ENCODE peak calls at places on chromosomes 13 and 19, in five cellular contexts. E is dorsolateral prefrontal cortex; T is activated CD8-positive, alpha-beta memory T cell treated with anti-CD3 and anti-CD28 coated beads for 4 hours; P is stimulated activated CD8-positive, alpha-beta memory T cell treated with anti-CD3 and anti-CD28 coated beads, Interleukin-4, amount 100 ng/mL, for 48 hours; Z is NCI-H2081. U is an unnamed sample.

GRCh38 chr19:58395220-58395978 is at the start of gene RNF225:
- DNase-seq in P (peak), Z (no peak), T (no peak), E (no peak), U (no peak)

GRCh38 chr19:44903602-44904425 is 1.8 kb upstream of the APOE start:
- DNase-seq in Z (peak), T (peak), P (peak), E (peak), U (no peak)

GRCh38 chr13:30907167-30907761 is 1.2 kb downstream of the MEDAG start:
- DNase-seq in P (no peak), Z (no peak), E (no peak), T (no peak), U (no peak)

GRCh38 chr19:31529121-31529520 is 179.9 kb upstream of the TSHZ3 start:
- DNase-seq in P (no peak), E (no peak), T (no peak), Z (no peak), U (no peak)

GRCh38 chr13:99197257-99197651 is 3.4 kb upstream of the UBAC2 start:
- DNase-seq in E (no peak), T (no peak), Z (peak), P (no peak), U (no peak)

GRCh38 chr13:78147905-78148304 is 229.3 kb upstream of the EDNRB start:
- DNase-seq in P (no peak), E (no peak), Z (no peak), T (no peak), U (no peak)

GRCh38 chr13:43339843-43340550 is 316.6 kb downstream of the DNAJC15 start:
- DNase-seq in P (no peak), Z (no peak), E (no peak), T (no peak), U (no peak)

GRCh38 chr19:17841371-17841809 is 6.4 kb downstream of the JAK3 start:
- DNase-seq in P (no peak), E (no peak), Z (no peak), T (no peak), U (no peak)

GRCh38 chr13:43080199-43080598 is 56.8 kb downstream of the DNAJC15 start:
- DNase-seq in P (no peak), T (no peak), E (no peak), Z (no peak), U (no peak)

GRCh38 chr13:33123066-33123940 is 107.1 kb downstream of the KL start:
- DNase-seq in E (no peak), Z (peak), T (no peak), P (no peak), U (peak)

GRCh38 chr13:95404141-95404882 is 103.1 kb upstream of the ABCC4 start:
- DNase-seq in T (peak), Z (peak), E (peak), P (peak), U (peak)

GRCh38 chr19:38049105-38049649 is 142.2 kb downstream of the SIPA1L3 start:
- DNase-seq in T (peak), E (no peak), P (peak), Z (no peak), U (no peak)

GRCh38 chr19:10120538-10121198 is 969 bp upstream of the EIF3G start:
- DNase-seq in Z (no peak), T (no peak), E (no peak), P (no peak), U (no peak)

GRCh38 chr19:43467730-43468129 is 2.3 kb upstream of the LYPD3 start:
- DNase-seq in E (no peak), Z (no peak), P (no peak), T (no peak), U (no peak)

GRCh38 chr19:1267441-1268391 is 1.4 kb upstream of the CIRBP start:
- DNase-seq in P (peak), T (no peak), Z (peak), E (no peak), U (peak)

GRCh38 chr19:16002380-16002779 is 53.6 kb downstream of the OR10H4 start:
- DNase-seq in P (no peak), T (no peak), E (no peak), Z (no peak), U (no peak)

GRCh38 chr13:44211753-44212152 is 161.9 kb upstream of the SERP2 start:
- DNase-seq in Z (peak), E (no peak), T (no peak), P (no peak), U (no peak)

GRCh38 chr13:96836733-96837132 is 157.5 kb downstream of the OXGR1 start:
- DNase-seq in T (no peak), E (no peak), P (no peak), Z (no peak), U (no peak)

GRCh38 chr13:33015791-33016323 is 366 bp upstream of the KL start:
- DNase-seq in T (no peak), P (peak), E (no peak), Z (peak), U (no peak)

GRCh38 chr19:44924243-44924725 is 9.9 kb downstream of the APOC1 start:
- DNase-seq in T (no peak), Z (no peak), P (no peak), E (no peak), U (no peak)

GRCh38 chr13:40986328-40986856 is 32.7 kb downstream of the ELF1 start:
- DNase-seq in T (no peak), Z (peak), E (no peak), P (no peak), U (no peak)